ENCODE peak calls at places on chromosomes 12 and 14, in five cellular contexts. X, V, U, O and T are unnamed samples.

GRCh38 chr12:72273851-72274284 is 1.7 kb downstream of the TRHDE start:
- DNase-seq in X (peak), V (no peak), U (no peak), O (no peak), T (no peak)

GRCh38 chr12:5718073-5718472 is 227.0 kb downstream of the ANO2 start:
- DNase-seq in U (no peak), X (no peak), O (no peak), V (no peak), T (no peak)

GRCh38 chr14:21039059-21039422 is 3.1 kb upstream of the RNASE7 start:
- DNase-seq in X (peak), O (peak), U (no peak), V (no peak), T (peak)

GRCh38 chr12:26878661-26879119 is 45.7 kb upstream of the ITPR2 start:
- DNase-seq in U (no peak), V (no peak), O (peak), X (peak), T (peak)

GRCh38 chr12:67420506-67420905 is 151.3 kb downstream of the CAND1 start:
- DNase-seq in O (no peak), U (no peak), X (no peak), V (no peak), T (no peak)

GRCh38 chr14:53215101-53215500 is 62.0 kb upstream of the DDHD1 start:
- DNase-seq in U (no peak), O (no peak), V (no peak), X (no peak), T (no peak)

GRCh38 chr12:65501093-65501621 is 222.7 kb downstream of the MSRB3 start:
- DNase-seq in U (no peak), O (peak), V (no peak), X (peak), T (no peak)

GRCh38 chr12:44317651-44318126 is 481.8 kb downstream of the TMEM117 start:
- DNase-seq in U (peak), O (no peak), V (no peak), X (no peak), T (no peak)

GRCh38 chr12:96401061-96401871 is 1.0 kb upstream of the CDK17 start:
- DNase-seq in V (no peak), U (peak), O (no peak), X (no peak), T (peak)

GRCh38 chr12:120119395-120119973 is 2.9 kb upstream of the RAB35 start:
- DNase-seq in O (no peak), V (no peak), U (peak), X (no peak), T (no peak)

GRCh38 chr12:128910629-128911028 is 57.4 kb downstream of the GLT1D1 start:
- DNase-seq in U (no peak), O (no peak), V (no peak), X (no peak), T (no peak)

GRCh38 chr12:89949457-89950195 is 241.0 kb upstream of the ATP2B1 start:
- DNase-seq in U (peak), O (no peak), X (no peak), V (no peak), T (peak)

GRCh38 chr12:58757422-58757821 is 162.9 kb downstream of the LRIG3 start:
- DNase-seq in X (no peak), O (no peak), V (no peak), U (no peak), T (no peak)

GRCh38 chr12:64385468-64385867 is 5.1 kb downstream of the C12orf56 start:
- DNase-seq in U (no peak), X (no peak), V (no peak), O (no peak), T (no peak)

DNA sequence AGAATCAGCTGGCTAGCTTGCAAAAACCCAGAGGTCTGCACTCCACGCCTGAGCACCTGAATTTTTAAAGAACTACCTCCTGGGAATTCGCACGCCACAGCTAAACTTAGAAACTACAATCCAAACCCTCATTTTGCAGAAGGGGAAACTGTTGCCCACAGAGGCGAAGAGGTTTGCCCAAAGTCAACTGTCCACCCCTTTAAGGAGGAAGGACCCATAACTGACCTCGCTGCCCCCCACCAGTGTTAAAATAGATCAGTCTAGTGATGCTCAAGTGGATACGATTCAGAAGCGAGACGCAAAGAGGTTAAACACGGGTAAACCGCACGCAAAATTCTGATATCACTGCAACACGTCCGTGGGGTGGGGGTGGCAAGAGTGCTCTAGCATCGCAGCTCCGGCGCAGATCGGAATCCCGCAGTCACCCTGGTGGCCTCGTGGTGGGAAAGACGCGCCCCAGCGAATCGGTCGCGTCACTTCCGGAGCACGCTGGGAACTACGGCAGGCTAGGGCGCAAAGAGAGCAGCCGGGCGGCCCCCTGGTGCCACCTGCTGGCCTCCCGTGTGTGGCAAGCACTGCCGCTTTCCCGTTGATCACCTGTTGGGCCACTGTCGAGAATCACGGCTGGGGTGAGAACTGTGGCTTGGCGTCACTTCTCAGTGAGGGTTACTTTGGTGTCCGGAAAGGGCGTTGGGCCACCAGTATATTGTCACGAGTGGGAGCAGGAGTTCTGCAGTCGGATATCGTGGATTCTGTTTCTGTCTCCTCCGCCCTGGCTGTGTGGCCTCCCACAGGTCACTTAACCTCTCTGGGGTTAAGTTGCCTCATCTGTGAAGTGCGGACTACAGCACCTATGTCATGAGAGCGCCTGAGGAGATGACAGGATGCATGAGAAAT is at the start of gene ALKBH2:
- DNase-seq in V (peak), X (peak), O (peak), U (peak), T (peak)
- TF ChIP-seq EP300 in V (peak), X (peak), O (no peak), U (no peak), T (peak)

GRCh38 chr12:9649532-9649940 is 20.0 kb upstream of the CLEC2D start:
- DNase-seq in O (no peak), X (no peak), V (no peak), U (no peak), T (no peak)
- TF ChIP-seq POLR2A in O (no peak), X (no peak), V (no peak), U (no peak), T (no peak)

GRCh38 chr14:24160850-24161804 is at the start of gene IRF9:
- DNase-seq in O (peak), U (peak), X (peak), V (peak), T (peak)
- TF ChIP-seq EP300 in O (no peak), U (no peak), X (peak), V (peak), T (peak)

GRCh38 chr12:7933255-7933726 is 2.7 kb downstream of the SLC2A3 start:
- DNase-seq in O (peak), V (peak), U (peak), X (peak), T (peak)
- TF ChIP-seq POLR2A in O (no peak), V (peak), U (no peak), X (no peak), T (peak)

GRCh38 chr14:31420319-31421081 is at the start of gene HEATR5A:
- DNase-seq in X (peak), V (peak), U (peak), O (peak), T (peak)

GRCh38 chr14:31421200-31421599 is 850 bp upstream of the HEATR5A start:
- DNase-seq in V (no peak), U (no peak), X (no peak), O (no peak), T (no peak)

GRCh38 chr14:31419179-31420012 is 954 bp downstream of the HEATR5A start:
- DNase-seq in O (no peak), X (no peak), V (no peak), U (no peak), T (no peak)

GRCh38 chr14:31418440-31418839 is 1.9 kb downstream of the HEATR5A start:
- DNase-seq in U (no peak), X (no peak), O (no peak), V (no peak), T (no peak)

GRCh38 chr14:31420013-31420318 is 384 bp downstream of the HEATR5A start:
- DNase-seq in U (peak), O (peak), V (no peak), X (peak), T (peak)
- TF ChIP-seq EP300 in U (no peak), O (no peak), V (no peak), X (no peak), T (no peak)

GRCh38 chr12:12889701-12890100 is 1.7 kb upstream of the GPRC5A start:
- DNase-seq in V (no peak), U (no peak), O (no peak), X (no peak), T (no peak)

GRCh38 chr12:12890492-12890814 is 909 bp upstream of the GPRC5A start:
- DNase-seq in X (peak), U (no peak), O (no peak), V (no peak), T (no peak)

GRCh38 chr12:12892670-12893290 is 1.4 kb downstream of the GPRC5A start:
- DNase-seq in O (no peak), V (no peak), X (no peak), U (no peak), T (peak)

GRCh38 chr12:12891646-12892355 is 439 bp downstream of the GPRC5A start:
- DNase-seq in X (peak), O (no peak), U (no peak), V (no peak), T (no peak)

DNA sequence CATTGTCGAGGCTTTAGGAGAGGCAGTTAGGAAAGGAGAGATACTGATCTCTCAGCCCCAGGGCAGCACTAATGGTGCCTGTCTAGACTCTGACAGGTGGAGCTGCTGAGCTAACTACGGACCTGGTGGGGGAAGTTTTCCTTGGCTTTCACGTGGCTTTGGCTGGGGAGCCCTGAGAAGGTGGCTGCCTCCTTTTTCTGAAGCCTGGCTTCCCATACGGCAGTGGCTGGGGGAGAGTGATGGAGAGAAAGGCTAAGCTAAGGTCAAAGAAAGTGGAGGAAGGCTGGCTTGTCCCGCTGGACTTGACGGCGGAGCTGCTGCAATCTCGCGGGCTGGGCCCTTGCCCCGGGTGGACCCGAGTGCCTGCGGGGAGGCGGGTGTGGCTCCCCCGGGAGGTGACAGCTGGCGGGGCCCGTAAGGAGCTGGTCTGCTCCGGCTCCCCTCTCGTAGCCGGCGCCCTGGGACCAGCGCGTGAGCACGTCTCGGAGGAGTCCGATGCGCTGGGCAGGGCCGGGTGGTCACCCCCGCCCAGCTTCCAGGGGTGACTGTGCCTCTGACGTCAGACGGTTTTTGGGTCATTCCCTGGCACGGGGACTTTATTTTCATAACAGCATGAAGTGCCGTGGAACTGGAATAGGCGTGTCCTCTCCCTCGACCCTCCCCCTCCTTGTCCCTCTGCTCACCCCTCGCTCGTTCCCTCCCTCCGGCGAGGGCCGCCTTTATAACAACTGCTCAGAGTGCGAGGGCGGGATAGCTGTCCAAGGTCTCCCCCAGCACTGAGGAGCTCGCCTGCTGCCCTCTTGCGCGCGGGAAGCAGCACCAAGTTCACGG is at the start of gene GPRC5A:
- DNase-seq in V (no peak), O (peak), X (peak), U (peak), T (peak)
- TF ChIP-seq POLR2A in V (no peak), O (no peak), X (peak), U (peak), T (peak)

DNA sequence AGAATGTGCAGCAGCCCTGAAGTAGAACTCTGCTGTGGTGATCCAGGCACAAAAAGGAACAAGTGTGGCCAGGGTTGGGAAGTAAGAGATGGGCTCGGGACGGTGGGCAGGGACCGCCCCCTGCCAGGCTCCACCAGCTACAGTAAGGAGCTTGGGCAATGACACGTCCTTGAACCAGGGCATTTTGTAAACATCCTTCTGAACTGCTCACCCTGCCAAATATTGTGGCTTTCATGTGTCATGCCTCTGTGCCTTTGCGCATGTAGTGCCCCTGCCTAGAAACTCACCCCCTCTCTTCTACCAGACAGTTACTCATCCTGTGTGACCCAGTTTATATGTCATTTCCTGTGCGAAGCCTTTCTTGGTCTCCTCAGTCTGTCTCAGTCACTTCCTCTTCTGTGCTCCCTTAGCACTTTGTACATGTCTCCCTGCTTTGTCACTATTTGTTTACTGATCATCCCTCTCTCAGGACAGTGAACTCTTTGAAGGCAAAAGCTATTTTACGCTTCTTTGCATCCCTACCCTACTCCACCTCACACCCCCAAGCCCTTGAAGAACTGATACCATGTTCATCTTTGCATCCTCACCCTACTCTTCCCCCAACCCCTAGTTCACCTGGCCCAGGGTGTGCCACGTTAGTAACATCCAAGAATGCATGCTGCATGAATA is 108.9 kb upstream of the PLEKHG7 start:
- DNase-seq in O (peak), V (no peak), X (no peak), U (peak), T (peak)
- TF ChIP-seq EP300 in O (no peak), V (no peak), X (no peak), U (peak), T (no peak)